ENCODE peak calls at places on chromosomes 4 and X, in five cellular contexts. Q, B, X, K and C are unnamed samples.

GRCh38 chr4:128604840-128605239 is 204.7 kb upstream of the JADE1 start:
- DNase-seq in X (no peak), B (no peak), K (no peak), Q (no peak), C (no peak)

GRCh38 chrX:78375894-78376293 is 48.5 kb upstream of the CYSLTR1 start:
- DNase-seq in K (no peak), Q (no peak), X (no peak), B (no peak), C (no peak)

GRCh38 chr4:82754546-82755165 is 43.9 kb downstream of the SCD5 start:
- DNase-seq in B (no peak), Q (no peak), X (no peak), K (no peak), C (no peak)

GRCh38 chrX:16444353-16444752 is 205.6 kb upstream of the S100G start:
- DNase-seq in X (no peak), B (no peak), Q (no peak), K (no peak), C (no peak)

GRCh38 chr4:37693450-37694190 is 7.4 kb upstream of the RELL1 start:
- DNase-seq in X (no peak), B (no peak), Q (no peak), K (no peak), C (no peak)

GRCh38 chr4:128379860-128380259 is 92.2 kb upstream of the PGRMC2 start:
- DNase-seq in K (no peak), X (peak), B (no peak), Q (peak), C (no peak)

GRCh38 chr4:153464068-153464467 is 2.1 kb upstream of the TMEM131L start:
- DNase-seq in K (no peak), B (no peak), X (peak), Q (no peak), C (no peak)

GRCh38 chr4:53321151-53321987 is 44.5 kb downstream of the SCFD2 start:
- DNase-seq in X (peak), Q (no peak), B (no peak), K (peak), C (peak)

DNA sequence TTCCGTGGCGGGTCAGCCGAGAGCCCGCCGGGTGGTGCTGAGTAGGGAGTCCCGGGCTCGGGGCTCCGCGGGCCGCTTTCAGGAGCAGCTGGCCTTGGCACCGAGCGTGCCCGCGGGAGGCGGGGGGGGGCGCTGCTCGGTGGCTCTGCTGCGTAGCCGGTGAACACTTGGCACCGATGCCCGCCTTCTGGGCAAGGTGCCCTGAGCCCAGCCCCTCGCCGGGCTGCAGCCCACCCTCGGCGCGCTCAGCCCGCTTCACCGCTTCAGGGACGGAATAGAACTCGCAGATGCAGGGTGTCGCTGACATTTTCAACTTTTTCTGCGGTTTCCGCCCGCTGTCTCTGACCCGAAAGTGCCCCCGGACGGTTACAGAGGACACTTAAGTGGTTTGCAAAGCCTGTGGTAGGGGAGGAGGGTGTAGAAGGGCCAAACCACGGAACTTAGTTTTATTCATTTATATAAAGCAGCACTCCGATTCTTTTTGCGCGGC is 659 bp downstream of the CD38 start:
- DNase-seq in K (no peak), X (no peak), Q (no peak), B (no peak), C (no peak)
- TF ChIP-seq EZH2 in K (no peak), X (peak), Q (peak), B (peak), C (no peak)

GRCh38 chr4:107718351-107718965 is 1.6 kb downstream of the PAPSS1 start:
- DNase-seq in B (no peak), Q (no peak), K (no peak), X (no peak), C (no peak)

GRCh38 chr4:107719927-107720722 is at the start of gene PAPSS1:
- DNase-seq in B (peak), K (peak), Q (peak), X (peak), C (peak)

GRCh38 chr4:107719211-107719926 is 665 bp downstream of the PAPSS1 start:
- DNase-seq in K (no peak), X (peak), B (no peak), Q (peak), C (no peak)

DNA sequence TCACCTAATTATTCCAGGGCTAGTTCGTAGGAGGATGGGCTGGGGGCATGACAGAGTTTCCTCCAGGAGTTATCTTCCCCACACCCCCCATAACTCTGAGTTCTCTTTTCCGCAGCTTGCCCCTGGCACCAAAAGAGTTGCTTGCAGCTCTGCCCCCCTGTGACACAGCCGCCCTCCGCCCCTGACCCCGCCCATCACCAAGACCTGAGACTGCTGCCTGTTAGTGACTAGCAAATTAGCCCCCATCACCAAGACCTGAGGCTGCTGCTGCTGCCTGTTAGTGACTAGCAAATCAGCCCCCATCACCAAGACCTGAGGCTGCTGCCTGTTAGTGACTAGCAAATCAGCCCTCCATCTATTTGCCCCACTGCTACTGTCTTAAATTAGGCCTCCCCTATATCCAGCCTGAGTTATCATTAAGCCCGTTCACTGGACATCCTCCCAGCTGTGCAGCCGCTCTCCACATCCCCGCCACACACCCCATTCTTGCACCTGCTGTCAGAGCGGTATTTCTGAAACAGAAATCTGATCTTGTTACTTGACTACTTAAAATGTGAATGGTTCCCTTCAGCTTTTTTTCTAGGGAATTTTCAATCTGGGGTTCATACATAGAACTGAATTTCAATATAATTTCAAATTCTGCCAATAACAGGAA is 1.5 kb upstream of the PAPSS1 start:
- DNase-seq in B (peak), X (no peak), K (no peak), Q (no peak), C (no peak)
- TF ChIP-seq POLR2AphosphoS5 in B (no peak), X (no peak), K (no peak), Q (no peak), C (no peak)

DNA sequence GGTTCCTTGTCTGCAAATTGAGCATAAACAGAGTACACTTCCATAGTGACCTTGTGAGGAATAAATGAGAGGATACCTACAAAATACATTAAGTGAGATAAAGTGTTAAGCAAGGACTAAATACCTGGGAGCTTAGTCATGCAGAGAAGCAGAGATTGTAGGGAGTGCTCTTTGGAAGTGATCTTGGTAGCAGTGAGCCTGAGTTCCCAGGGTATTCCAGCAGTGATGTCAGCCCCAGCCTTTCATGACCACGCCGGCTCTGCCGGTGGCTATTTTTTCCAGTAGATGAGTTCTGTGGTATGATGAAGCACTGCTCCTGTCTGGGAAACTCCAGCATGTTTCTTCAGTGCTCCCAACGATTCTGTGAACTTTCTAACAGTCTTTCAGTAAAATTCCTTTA is 391.5 kb upstream of the IGFBP7 start:
- DNase-seq in Q (no peak), K (no peak), X (no peak), B (no peak), C (no peak)
- TF ChIP-seq EZH2 in Q (no peak), K (no peak), X (no peak), B (no peak), C (no peak)

GRCh38 chr4:184280591-184281071 is 63.0 kb upstream of the ENPP6 start:
- DNase-seq in B (no peak), X (no peak), Q (peak), K (no peak), C (no peak)
- TF ChIP-seq POLR2AphosphoS5 in B (no peak), X (no peak), Q (peak), K (no peak), C (no peak)

DNA sequence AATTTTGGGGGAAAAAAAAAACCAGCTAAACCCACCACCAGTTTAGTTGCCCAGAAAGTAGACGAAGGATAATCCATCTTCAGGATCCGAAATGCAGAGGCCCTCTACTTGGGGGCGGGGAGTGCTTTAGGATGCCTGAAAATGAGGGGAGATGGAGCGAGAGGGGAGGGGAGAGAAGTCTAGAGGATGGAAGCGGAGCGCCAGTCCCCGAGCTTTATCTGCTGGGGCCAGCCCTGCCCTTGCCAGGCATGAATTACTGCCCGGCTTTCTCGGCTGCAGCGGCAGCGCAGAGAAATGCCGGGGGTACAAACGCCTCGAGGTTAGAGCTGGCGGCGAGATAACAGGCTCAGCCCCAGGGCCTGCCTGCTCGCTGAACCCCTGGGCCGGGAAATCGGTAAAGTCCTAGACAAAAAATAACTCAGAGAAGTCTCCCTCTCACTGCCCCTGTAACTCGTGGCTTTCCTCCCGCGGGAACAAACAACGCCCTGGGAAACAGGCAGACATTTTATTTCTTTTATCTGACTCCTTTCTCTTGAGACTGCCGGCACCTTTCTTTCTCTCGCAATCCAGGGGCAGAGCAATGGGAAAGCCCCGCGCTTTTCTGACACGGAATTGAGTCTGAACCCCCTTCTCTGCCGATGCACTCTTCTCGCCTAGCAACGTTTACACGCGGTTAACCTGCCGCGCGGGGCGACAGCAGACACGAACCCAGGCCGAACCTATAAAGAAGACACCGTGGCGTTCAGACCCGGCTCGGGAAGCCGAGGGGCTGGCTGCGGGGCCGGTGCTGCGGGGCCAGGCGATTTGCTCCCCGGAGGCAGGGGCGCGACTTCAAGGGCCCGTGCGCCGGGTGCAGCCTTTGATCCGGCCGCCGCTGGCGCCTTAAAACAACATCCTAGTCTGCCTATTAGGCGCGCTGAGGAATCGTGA is 3.1 kb upstream of the MSX1 start:
- DNase-seq in B (no peak), K (no peak), X (peak), Q (no peak), C (no peak)
- TF ChIP-seq EZH2 in B (peak), K (no peak), X (peak), Q (no peak), C (no peak)

DNA sequence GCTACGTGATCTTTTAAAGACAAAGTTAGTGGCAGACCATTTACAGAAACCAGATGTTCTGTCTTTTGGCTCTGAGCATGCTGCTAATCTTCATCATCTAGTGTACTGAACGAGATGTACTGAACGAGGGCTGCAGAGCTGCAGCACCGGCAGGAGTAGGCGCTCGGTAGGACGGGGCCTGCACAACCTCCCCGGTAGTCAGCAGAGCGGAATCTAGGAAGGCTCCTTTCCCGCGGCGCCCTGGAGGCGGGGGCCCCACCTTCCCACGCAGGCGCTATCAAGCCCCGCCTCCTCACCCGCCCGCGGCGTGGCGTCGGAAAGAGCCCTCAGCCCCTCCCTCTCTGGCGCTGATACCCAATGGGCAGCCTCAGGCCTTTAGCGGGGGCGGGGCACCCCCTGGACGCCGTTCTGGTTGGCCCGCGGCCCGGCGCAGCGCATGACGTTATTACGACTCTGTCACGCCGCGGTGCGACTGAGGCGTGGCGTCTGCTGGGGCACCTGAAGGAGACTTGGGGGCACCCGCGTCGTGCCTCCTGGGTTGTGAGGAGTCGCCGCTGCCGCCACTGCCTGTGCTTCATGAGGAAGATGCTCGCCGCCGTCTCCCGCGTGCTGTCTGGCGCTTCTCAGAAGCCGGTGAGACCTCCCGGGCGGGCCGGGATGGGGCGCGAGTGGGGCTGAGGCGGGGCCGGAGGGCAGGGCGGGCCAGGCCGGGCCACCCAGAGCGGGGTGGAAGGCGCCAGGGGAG is at the start of gene PDHA1:
- DNase-seq in Q (peak), B (peak), K (peak), X (peak), C (peak)
- TF ChIP-seq POLR2AphosphoS5 in Q (peak), B (no peak), K (peak), X (no peak), C (peak)

DNA sequence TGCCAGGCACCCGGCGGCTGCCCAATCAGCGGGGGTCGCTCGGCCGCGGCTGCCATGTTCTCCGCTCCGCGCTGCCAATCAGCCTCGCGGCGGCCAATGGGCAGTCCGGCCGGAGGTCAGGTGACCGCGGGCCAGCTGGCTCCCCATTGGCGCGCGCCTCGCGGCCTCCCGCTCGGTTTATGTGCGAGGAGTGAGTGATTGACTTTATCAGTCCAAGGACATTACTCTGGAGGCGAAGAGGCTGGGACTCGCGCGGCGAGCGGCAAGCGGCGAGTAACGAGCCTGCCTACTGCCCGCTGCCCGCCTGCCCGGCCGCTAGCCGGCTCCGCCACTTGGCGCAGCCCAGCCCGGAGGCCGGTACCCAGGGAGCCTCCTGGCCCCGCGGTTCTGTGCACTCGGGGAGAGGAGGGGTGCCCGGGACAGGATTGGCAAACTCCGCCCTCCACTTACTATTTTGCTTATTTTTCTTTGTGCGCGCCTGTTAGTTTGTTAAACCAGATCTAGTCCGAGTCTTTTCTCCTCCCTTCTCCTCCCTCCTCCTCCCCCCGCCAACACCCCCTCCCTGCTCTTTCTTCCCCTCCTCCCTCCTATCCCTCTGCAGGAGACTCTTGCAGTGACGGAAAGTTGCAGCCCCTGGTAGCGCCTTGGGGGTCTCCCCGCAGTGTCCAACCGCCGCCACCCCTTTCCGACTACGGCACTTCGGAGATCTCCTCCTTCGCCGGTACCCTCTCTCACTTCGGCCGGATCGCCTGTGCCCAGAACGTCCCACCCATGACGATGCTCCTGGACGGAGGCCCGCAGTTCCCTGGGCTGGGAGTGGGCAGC is at the start of gene ZIC3:
- DNase-seq in K (no peak), X (peak), B (no peak), Q (no peak), C (no peak)
- TF ChIP-seq EZH2 in K (no peak), X (no peak), B (no peak), Q (no peak), C (no peak)